ENCODE peak calls at places on chromosomes 12 and 14, in four cellular contexts. One of them, this sample, is unnamed.

GRCh38 chr12:51171884-51172514 is 936 bp downstream of the TFCP2 start:
- DNase-seq in fibroblast of the aortic adventitia: peak; percentile 35
- DNase-seq in activated CD8-positive, alpha-beta T cell treated with anti-CD3 and anti-CD28 coated beads for 36 hours: no peak
- DNase-seq in EL: peak; percentile 40
- DNase-seq in this sample: no peak

GRCh38 chr12:100820314-100820713 is 25.7 kb downstream of the ANO4 start:
- DNase-seq in fibroblast of the aortic adventitia: peak; percentile 22
- DNase-seq in activated CD8-positive, alpha-beta T cell treated with anti-CD3 and anti-CD28 coated beads for 36 hours: no peak
- DNase-seq in EL: no peak
- DNase-seq in this sample: no peak

GRCh38 chr14:21476526-21476924 is 234 bp downstream of the RAB2B start:
- DNase-seq in fibroblast of the aortic adventitia: no peak
- DNase-seq in activated CD8-positive, alpha-beta T cell treated with anti-CD3 and anti-CD28 coated beads for 36 hours: no peak
- DNase-seq in EL: no peak
- DNase-seq in this sample: no peak

GRCh38 chr14:51251486-51251885 is 11.4 kb downstream of the TMX1 start:
- DNase-seq in fibroblast of the aortic adventitia: no peak
- DNase-seq in activated CD8-positive, alpha-beta T cell treated with anti-CD3 and anti-CD28 coated beads for 36 hours: no peak
- DNase-seq in EL: no peak
- DNase-seq in this sample: no peak

GRCh38 chr12:31118831-31119530 is 45.3 kb downstream of the DDX11 start:
- DNase-seq in fibroblast of the aortic adventitia: no peak
- DNase-seq in activated CD8-positive, alpha-beta T cell treated with anti-CD3 and anti-CD28 coated beads for 36 hours: peak; percentile 56
- DNase-seq in EL: peak; percentile 25
- DNase-seq in this sample: no peak

GRCh38 chr12:107138990-107139389 is 45.6 kb upstream of the CRY1 start:
- DNase-seq in fibroblast of the aortic adventitia: no peak
- DNase-seq in activated CD8-positive, alpha-beta T cell treated with anti-CD3 and anti-CD28 coated beads for 36 hours: no peak
- DNase-seq in EL: no peak
- DNase-seq in this sample: no peak

GRCh38 chr14:58954874-58955273 is 233.6 kb upstream of the DAAM1 start:
- DNase-seq in fibroblast of the aortic adventitia: no peak
- DNase-seq in activated CD8-positive, alpha-beta T cell treated with anti-CD3 and anti-CD28 coated beads for 36 hours: no peak
- DNase-seq in EL: no peak
- DNase-seq in this sample: no peak

GRCh38 chr14:61153436-61153835 is 127.7 kb downstream of the TMEM30B start:
- DNase-seq in fibroblast of the aortic adventitia: peak; percentile 56
- DNase-seq in activated CD8-positive, alpha-beta T cell treated with anti-CD3 and anti-CD28 coated beads for 36 hours: no peak
- DNase-seq in EL: peak; percentile 50
- DNase-seq in this sample: no peak

GRCh38 chr14:33551963-33552362 is 398.9 kb downstream of the EGLN3 start:
- DNase-seq in fibroblast of the aortic adventitia: no peak
- DNase-seq in activated CD8-positive, alpha-beta T cell treated with anti-CD3 and anti-CD28 coated beads for 36 hours: no peak
- DNase-seq in EL: no peak
- DNase-seq in this sample: no peak

GRCh38 chr12:67920432-67920831 is 68.8 kb upstream of the IFNG-AS1 start:
- DNase-seq in fibroblast of the aortic adventitia: no peak
- DNase-seq in activated CD8-positive, alpha-beta T cell treated with anti-CD3 and anti-CD28 coated beads for 36 hours: no peak
- DNase-seq in EL: peak; percentile 29
- DNase-seq in this sample: no peak

GRCh38 chr12:69070319-69071090 is 137.5 kb upstream of the CPM start:
- DNase-seq in fibroblast of the aortic adventitia: peak; percentile 83
- DNase-seq in activated CD8-positive, alpha-beta T cell treated with anti-CD3 and anti-CD28 coated beads for 36 hours: peak; percentile 85
- DNase-seq in EL: peak; percentile 69
- DNase-seq in this sample: no peak

GRCh38 chr14:66503532-66503931 is 4.4 kb upstream of the GPHN start:
- DNase-seq in fibroblast of the aortic adventitia: peak; percentile 76
- DNase-seq in activated CD8-positive, alpha-beta T cell treated with anti-CD3 and anti-CD28 coated beads for 36 hours: no peak
- DNase-seq in EL: no peak
- DNase-seq in this sample: no peak

GRCh38 chr14:78162202-78162601 is 8.0 kb upstream of the NRXN3 start:
- DNase-seq in fibroblast of the aortic adventitia: no peak
- DNase-seq in activated CD8-positive, alpha-beta T cell treated with anti-CD3 and anti-CD28 coated beads for 36 hours: no peak
- DNase-seq in EL: peak; percentile 55
- DNase-seq in this sample: peak; percentile 18

GRCh38 chr12:119673634-119674033 is 5.7 kb downstream of the PRKAB1 start:
- DNase-seq in fibroblast of the aortic adventitia: no peak
- DNase-seq in activated CD8-positive, alpha-beta T cell treated with anti-CD3 and anti-CD28 coated beads for 36 hours: peak; percentile 44
- DNase-seq in EL: no peak
- DNase-seq in this sample: no peak

GRCh38 chr12:97941686-97942354 is 479.2 kb downstream of the RMST start:
- DNase-seq in fibroblast of the aortic adventitia: no peak
- DNase-seq in activated CD8-positive, alpha-beta T cell treated with anti-CD3 and anti-CD28 coated beads for 36 hours: no peak
- DNase-seq in EL: no peak
- DNase-seq in this sample: no peak

GRCh38 chr12:86261142-86261541 is 5.0 kb upstream of the MGAT4C start:
- DNase-seq in fibroblast of the aortic adventitia: peak; percentile 41
- DNase-seq in activated CD8-positive, alpha-beta T cell treated with anti-CD3 and anti-CD28 coated beads for 36 hours: no peak
- DNase-seq in EL: no peak
- DNase-seq in this sample: no peak

GRCh38 chr14:89755816-89756215 is 198.7 kb downstream of the EFCAB11 start:
- DNase-seq in fibroblast of the aortic adventitia: no peak
- DNase-seq in activated CD8-positive, alpha-beta T cell treated with anti-CD3 and anti-CD28 coated beads for 36 hours: no peak
- DNase-seq in EL: no peak
- DNase-seq in this sample: no peak

GRCh38 chr14:72451081-72451972 is 442.6 kb downstream of the DPF3 start:
- DNase-seq in fibroblast of the aortic adventitia: no peak
- DNase-seq in activated CD8-positive, alpha-beta T cell treated with anti-CD3 and anti-CD28 coated beads for 36 hours: peak; percentile 71
- DNase-seq in EL: no peak
- DNase-seq in this sample: peak; percentile 42

GRCh38 chr12:131473721-131474709 is 236.9 kb upstream of the SFSWAP start:
- DNase-seq in fibroblast of the aortic adventitia: no peak
- DNase-seq in activated CD8-positive, alpha-beta T cell treated with anti-CD3 and anti-CD28 coated beads for 36 hours: no peak
- DNase-seq in EL: no peak
- DNase-seq in this sample: no peak

GRCh38 chr14:45426685-45427282 is 173.8 kb upstream of the MIS18BP1 start:
- DNase-seq in fibroblast of the aortic adventitia: peak; percentile 49
- DNase-seq in activated CD8-positive, alpha-beta T cell treated with anti-CD3 and anti-CD28 coated beads for 36 hours: no peak
- DNase-seq in EL: peak; percentile 44
- DNase-seq in this sample: no peak

GRCh38 chr12:109549613-109550309 is 23.5 kb downstream of the MMAB start:
- DNase-seq in fibroblast of the aortic adventitia: no peak
- DNase-seq in activated CD8-positive, alpha-beta T cell treated with anti-CD3 and anti-CD28 coated beads for 36 hours: no peak
- DNase-seq in EL: no peak
- DNase-seq in this sample: no peak

GRCh38 chr12:109518820-109519665 is 41.6 kb downstream of the UBE3B start:
- DNase-seq in fibroblast of the aortic adventitia: peak; percentile 92
- DNase-seq in activated CD8-positive, alpha-beta T cell treated with anti-CD3 and anti-CD28 coated beads for 36 hours: peak; percentile 78
- DNase-seq in EL: peak; percentile 65
- DNase-seq in this sample: no peak

GRCh38 chr12:128825845-128826244 is 2.1 kb upstream of the SLC15A4 start:
- DNase-seq in fibroblast of the aortic adventitia: no peak
- DNase-seq in activated CD8-positive, alpha-beta T cell treated with anti-CD3 and anti-CD28 coated beads for 36 hours: no peak
- DNase-seq in EL: no peak
- DNase-seq in this sample: no peak

GRCh38 chr14:95227279-95227860 is 70.0 kb upstream of the DICER1 start:
- DNase-seq in fibroblast of the aortic adventitia: no peak
- DNase-seq in activated CD8-positive, alpha-beta T cell treated with anti-CD3 and anti-CD28 coated beads for 36 hours: no peak
- DNase-seq in EL: peak; percentile 27
- DNase-seq in this sample: peak; percentile 60

GRCh38 chr12:67593041-67593870 is 55.3 kb upstream of the DYRK2 start:
- DNase-seq in fibroblast of the aortic adventitia: peak; percentile 11
- DNase-seq in activated CD8-positive, alpha-beta T cell treated with anti-CD3 and anti-CD28 coated beads for 36 hours: no peak
- DNase-seq in EL: peak; percentile 40
- DNase-seq in this sample: peak; percentile 21

GRCh38 chr12:88958961-88959360 is 378.7 kb upstream of the KITLG start:
- DNase-seq in fibroblast of the aortic adventitia: no peak
- DNase-seq in activated CD8-positive, alpha-beta T cell treated with anti-CD3 and anti-CD28 coated beads for 36 hours: no peak
- DNase-seq in EL: no peak
- DNase-seq in this sample: no peak

GRCh38 chr12:124727244-124727673 is 136.4 kb downstream of the SCARB1 start:
- DNase-seq in fibroblast of the aortic adventitia: peak; percentile 49
- DNase-seq in activated CD8-positive, alpha-beta T cell treated with anti-CD3 and anti-CD28 coated beads for 36 hours: no peak
- DNase-seq in EL: peak; percentile 77
- DNase-seq in this sample: no peak

GRCh38 chr12:91272456-91273063 is 89.9 kb upstream of the DCN start:
- DNase-seq in fibroblast of the aortic adventitia: peak; percentile 27
- DNase-seq in activated CD8-positive, alpha-beta T cell treated with anti-CD3 and anti-CD28 coated beads for 36 hours: no peak
- DNase-seq in EL: no peak
- DNase-seq in this sample: no peak

GRCh38 chr14:32761381-32761968 is 177.2 kb upstream of the NPAS3 start:
- DNase-seq in fibroblast of the aortic adventitia: peak; percentile 13
- DNase-seq in activated CD8-positive, alpha-beta T cell treated with anti-CD3 and anti-CD28 coated beads for 36 hours: no peak
- DNase-seq in EL: peak; percentile 1
- DNase-seq in this sample: peak; percentile 19

GRCh38 chr12:90207799-90208198 is 499.2 kb upstream of the ATP2B1 start:
- DNase-seq in fibroblast of the aortic adventitia: no peak
- DNase-seq in activated CD8-positive, alpha-beta T cell treated with anti-CD3 and anti-CD28 coated beads for 36 hours: no peak
- DNase-seq in EL: no peak
- DNase-seq in this sample: peak; percentile 21

GRCh38 chr14:96502621-96503251 is 554 bp downstream of the PAPOLA start:
- DNase-seq in fibroblast of the aortic adventitia: peak; percentile 25
- DNase-seq in activated CD8-positive, alpha-beta T cell treated with anti-CD3 and anti-CD28 coated beads for 36 hours: peak; percentile 31
- DNase-seq in EL: peak; percentile 46
- DNase-seq in this sample: no peak

GRCh38 chr12:14148489-14149240 is 167.3 kb upstream of the GRIN2B start:
- DNase-seq in fibroblast of the aortic adventitia: no peak
- DNase-seq in activated CD8-positive, alpha-beta T cell treated with anti-CD3 and anti-CD28 coated beads for 36 hours: no peak
- DNase-seq in EL: no peak
- DNase-seq in this sample: no peak

GRCh38 chr14:92964124-92965109 is 41.5 kb downstream of the CHGA start:
- DNase-seq in fibroblast of the aortic adventitia: no peak
- DNase-seq in activated CD8-positive, alpha-beta T cell treated with anti-CD3 and anti-CD28 coated beads for 36 hours: no peak
- DNase-seq in EL: no peak
- DNase-seq in this sample: no peak